ENCODE peak calls at places on chromosomes 16 and 17, in nine cellular contexts. Q is HCT116, Y is stomach, G is tibial nerve, O is body of pancreas, N is endothelial cell of umbilical vein, P is vagina, I is ovary, B is heart left ventricle. E is an unnamed sample.

GRCh38 chr16:13021996-13022395 is 120.6 kb downstream of the SHISA9 start:
- DNase-seq in B (no peak), Y (no peak), O (no peak), I (no peak), Q (no peak), P (no peak), G (no peak), N (no peak), E (no peak)

GRCh38 chr17:27241346-27241946 is 52.5 kb upstream of the WSB1 start:
- DNase-seq in I (no peak), O (no peak), B (no peak), P (no peak), Q (peak; percentile 41), N (no peak), Y (no peak), G (no peak), E (peak; percentile 30)

GRCh38 chr17:72619976-72620650 is 472.4 kb downstream of the SLC39A11 start:
- DNase-seq in B (no peak), N (no peak), I (no peak), Q (no peak), P (no peak), O (no peak), G (no peak), Y (no peak), E (no peak)

GRCh38 chr17:7177954-7178477 is 1.2 kb downstream of the ASGR1 start:
- DNase-seq in Q (no peak), N (peak; percentile 51), G (no peak), Y (no peak), B (no peak), I (no peak), O (peak; percentile 27), P (no peak), E (peak; percentile 53)

GRCh38 chr17:5003214-5003867 is 5.6 kb downstream of the KIF1C start:
- DNase-seq in P (no peak), Y (no peak), B (no peak), Q (no peak), N (no peak), I (no peak), O (no peak), G (no peak), E (no peak)

GRCh38 chr16:87441886-87442580 is 49.9 kb downstream of the MAP1LC3B start:
- DNase-seq in G (no peak), O (no peak), Q (no peak), N (no peak), P (no peak), I (peak; percentile 12), Y (no peak), B (no peak), E (peak; percentile 48)

GRCh38 chr16:75494696-75495601 is at the start of gene CHST6:
- DNase-seq in Q (no peak), G (no peak), B (peak; percentile 44), P (no peak), N (peak; percentile 27), O (peak; percentile 25), Y (no peak), I (no peak), E (no peak)

GRCh38 chr17:37828313-37829124 is 83.7 kb upstream of the HNF1B start:
- DNase-seq in N (peak; percentile 47), P (no peak), O (no peak), I (no peak), B (no peak), Q (no peak), Y (no peak), G (no peak), E (peak; percentile 30)

GRCh38 chr17:20263595-20263994 is 203.7 kb downstream of the LGALS9B start:
- DNase-seq in B (no peak), Q (peak; percentile 1), N (no peak), G (no peak), P (no peak), O (no peak), Y (no peak), I (no peak), E (no peak)

GRCh38 chr17:6639651-6640535 is 618 bp downstream of the KIAA0753 start:
- DNase-seq in Q (no peak), P (no peak), I (peak; percentile 62), O (peak; percentile 39), G (no peak), B (peak; percentile 45), N (peak; percentile 7), Y (no peak), E (no peak)

GRCh38 chr16:35188288-35189155 is 1729.1 kb downstream of the TP53TG3F start:
- DNase-seq in Y (no peak), O (no peak), N (no peak), B (no peak), G (no peak), I (no peak), P (peak; percentile 78), Q (no peak), E (no peak)

GRCh38 chr16:69116911-69117310 is 11.5 kb downstream of the HAS3 start:
- DNase-seq in N (peak; percentile 73), G (no peak), P (no peak), B (no peak), I (peak; percentile 6), O (no peak), Q (no peak), Y (peak; percentile 5), E (no peak)

GRCh38 chr16:57600048-57600835 is 28.2 kb upstream of the ADGRG1 start:
- DNase-seq in I (no peak), B (peak; percentile 33), G (no peak), O (peak; percentile 87), N (peak; percentile 45), P (peak; percentile 75), Q (peak; percentile 47), Y (peak; percentile 79), E (peak; percentile 41)

GRCh38 chr17:1997587-1998425 is 27.3 kb downstream of the RTN4RL1 start:
- DNase-seq in N (no peak), P (no peak), Q (no peak), Y (peak; percentile 89), I (peak; percentile 71), O (peak; percentile 95), B (no peak), G (no peak), E (no peak)

GRCh38 chr16:58002936-58003335 is 1.7 kb downstream of the USB1 start:
- DNase-seq in N (no peak), O (no peak), Q (no peak), B (no peak), G (no peak), P (no peak), I (no peak), Y (no peak), E (no peak)

GRCh38 chr16:88628512-88628974 is 9.8 kb upstream of the IL17C start:
- DNase-seq in N (peak; percentile 14), Q (no peak), B (peak; percentile 71), G (no peak), Y (no peak), P (no peak), O (no peak), I (no peak), E (no peak)

GRCh38 chr16:3656491-3657468 is 2.3 kb downstream of the DNASE1 start:
- DNase-seq in B (no peak), Q (no peak), I (peak; percentile 32), P (no peak), G (no peak), N (no peak), Y (no peak), O (peak; percentile 79), E (peak; percentile 57)
- TF ChIP-seq POLR2A in B (no peak), Q (no peak), I (no peak), P (no peak), G (no peak), N (no peak), Y (no peak), O (no peak), E (no peak)

GRCh38 chr17:67245694-67246397 is 850 bp upstream of the HELZ start:
- DNase-seq in G (no peak), I (peak; percentile 59), Y (peak; percentile 46), N (peak; percentile 12), Q (no peak), P (no peak), O (peak; percentile 44), B (peak; percentile 31), E (no peak)
- TF ChIP-seq POLR2A in G (no peak), I (no peak), Y (no peak), N (peak; percentile 0), Q (no peak), P (no peak), O (no peak), B (no peak), E (no peak)

DNA sequence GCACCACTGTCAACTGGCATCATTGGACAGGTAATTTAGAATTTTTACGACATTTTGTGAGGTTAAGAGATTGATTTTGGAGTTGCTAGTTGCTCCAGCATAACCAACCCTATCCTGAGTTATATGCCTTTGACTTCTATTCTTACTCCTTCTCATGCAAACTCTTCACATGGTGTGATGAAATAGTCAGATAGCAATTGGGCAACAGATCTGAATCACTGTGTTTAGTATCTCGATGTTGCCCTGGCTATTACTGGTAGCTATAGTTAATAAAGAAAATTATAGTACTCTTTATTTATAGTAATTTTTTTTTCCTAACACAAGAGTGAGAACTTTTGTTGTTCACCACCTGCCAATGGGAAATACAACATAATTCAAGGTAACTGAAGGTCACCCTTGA is 494.8 kb upstream of the TOM1L1 start:
- DNase-seq in B (no peak), P (no peak), Y (no peak), N (no peak), Q (no peak), O (no peak), I (no peak), G (no peak), E (no peak)
- TF ChIP-seq POLR2A in B (no peak), P (no peak), Y (no peak), N (no peak), Q (no peak), O (no peak), I (no peak), G (no peak), E (no peak)

GRCh38 chr16:66366433-66367299 is at the start of gene CDH5:
- DNase-seq in Y (no peak), I (peak; percentile 86), P (no peak), Q (no peak), G (peak; percentile 44), N (peak; percentile 90), O (peak; percentile 32), B (peak; percentile 85), E (no peak)

GRCh38 chr16:66372078-66372897 is 5.8 kb downstream of the CDH5 start:
- DNase-seq in O (no peak), G (no peak), Q (no peak), Y (no peak), N (no peak), I (no peak), P (no peak), B (no peak), E (no peak)

GRCh38 chr16:66367968-66368891 is 1.7 kb downstream of the CDH5 start:
- DNase-seq in I (no peak), P (no peak), G (no peak), B (peak; percentile 52), N (peak; percentile 72), O (no peak), Q (no peak), Y (no peak), E (no peak)

GRCh38 chr16:66370786-66371684 is 4.5 kb downstream of the CDH5 start:
- DNase-seq in O (no peak), Y (no peak), Q (no peak), N (no peak), B (no peak), P (no peak), G (no peak), I (peak; percentile 80), E (no peak)

DNA sequence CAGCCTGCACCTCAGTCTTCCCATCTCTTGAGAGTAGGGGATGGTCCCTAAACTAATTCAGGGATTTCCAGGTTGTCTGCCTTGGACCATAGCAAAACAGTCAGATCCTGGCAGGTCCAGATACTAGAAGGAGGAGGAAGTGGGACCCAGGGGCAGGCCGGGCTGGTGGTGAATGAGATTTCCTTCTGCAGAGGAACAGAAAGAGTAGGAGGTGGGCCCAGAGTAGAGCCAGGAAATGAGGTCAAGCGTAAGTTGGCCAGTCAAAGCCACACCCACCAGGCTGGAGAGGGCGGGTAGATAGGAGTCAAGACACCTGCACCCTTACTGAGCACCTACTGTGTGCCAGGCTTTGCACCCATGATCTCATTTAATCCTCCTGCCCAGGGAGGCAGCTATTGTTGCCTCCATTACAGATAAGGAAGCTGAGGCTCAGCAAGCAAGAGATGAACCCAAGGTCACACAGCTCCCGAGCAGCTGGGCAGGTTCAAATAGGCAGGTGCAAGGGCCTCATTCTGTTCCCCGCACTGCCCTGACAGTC is 2.6 kb downstream of the CDH5 start:
- DNase-seq in G (no peak), P (no peak), N (peak; percentile 71), B (peak; percentile 57), Q (no peak), I (no peak), O (no peak), Y (no peak), E (no peak)
- TF ChIP-seq POLR2A in G (no peak), P (no peak), N (peak; percentile 76), B (peak; percentile 40), Q (no peak), I (no peak), O (no peak), Y (no peak), E (no peak)

E was measured in H54.